ENCODE peak calls at places on chromosomes 11 and 22, in nine cellular contexts. One of them, this sample, is unnamed.
A peak's percentile ranks its signal among the peaks of the same experiment; 100 is the strongest.

GRCh38 chr22:33971561-33971961 is 51.3 kb upstream of the LARGE1 start:
- DNase-seq in brain microvascular endothelial cell: no peak
- DNase-seq in cardiac fibroblast: peak; percentile 1
- DNase-seq in tibial artery: no peak
- DNase-seq in NCI-H1092 treated with DMSO at 0.1 percent for 48 hours: no peak
- DNase-seq in left lobe of liver: no peak
- DNase-seq in stimulated activated CD8-positive, alpha-beta memory T cell treated with anti-CD3 and anti-CD28 coated beads, Interleukin-15, amount 100 ng/mL, for 1 hour: no peak
- DNase-seq in progenitor cell of endocrine pancreas: no peak
- DNase-seq in tibial nerve: peak; percentile 47
- DNase-seq in this sample: no peak

GRCh38 chr11:9808943-9809342 is 145.1 kb downstream of the SWAP70 start:
- DNase-seq in stimulated activated CD8-positive, alpha-beta memory T cell treated with anti-CD3 and anti-CD28 coated beads, Interleukin-15, amount 100 ng/mL, for 1 hour: no peak
- DNase-seq in left lobe of liver: no peak
- DNase-seq in NCI-H1092 treated with DMSO at 0.1 percent for 48 hours: no peak
- DNase-seq in progenitor cell of endocrine pancreas: no peak
- DNase-seq in brain microvascular endothelial cell: peak; percentile 65
- DNase-seq in cardiac fibroblast: peak; percentile 38
- DNase-seq in tibial artery: no peak
- DNase-seq in tibial nerve: no peak
- DNase-seq in this sample: no peak

GRCh38 chr11:117627259-117627658 is 169.8 kb downstream of the DSCAML1 start:
- DNase-seq in stimulated activated CD8-positive, alpha-beta memory T cell treated with anti-CD3 and anti-CD28 coated beads, Interleukin-15, amount 100 ng/mL, for 1 hour: no peak
- DNase-seq in tibial artery: no peak
- DNase-seq in progenitor cell of endocrine pancreas: no peak
- DNase-seq in left lobe of liver: no peak
- DNase-seq in NCI-H1092 treated with DMSO at 0.1 percent for 48 hours: no peak
- DNase-seq in tibial nerve: no peak
- DNase-seq in brain microvascular endothelial cell: no peak
- DNase-seq in cardiac fibroblast: no peak
- DNase-seq in this sample: no peak

GRCh38 chr11:8807544-8808225 is 103.3 kb upstream of the AKIP1 start:
- DNase-seq in progenitor cell of endocrine pancreas: no peak
- DNase-seq in left lobe of liver: no peak
- DNase-seq in tibial artery: peak; percentile 61
- DNase-seq in cardiac fibroblast: peak; percentile 86
- DNase-seq in tibial nerve: no peak
- DNase-seq in brain microvascular endothelial cell: no peak
- DNase-seq in NCI-H1092 treated with DMSO at 0.1 percent for 48 hours: no peak
- DNase-seq in stimulated activated CD8-positive, alpha-beta memory T cell treated with anti-CD3 and anti-CD28 coated beads, Interleukin-15, amount 100 ng/mL, for 1 hour: no peak
- DNase-seq in this sample: no peak

GRCh38 chr11:110069158-110069737 is 23.9 kb upstream of the ZC3H12C start:
- DNase-seq in cardiac fibroblast: peak; percentile 89
- DNase-seq in stimulated activated CD8-positive, alpha-beta memory T cell treated with anti-CD3 and anti-CD28 coated beads, Interleukin-15, amount 100 ng/mL, for 1 hour: no peak
- DNase-seq in brain microvascular endothelial cell: peak; percentile 81
- DNase-seq in NCI-H1092 treated with DMSO at 0.1 percent for 48 hours: peak; percentile 8
- DNase-seq in tibial nerve: no peak
- DNase-seq in tibial artery: peak; percentile 53
- DNase-seq in progenitor cell of endocrine pancreas: no peak
- DNase-seq in left lobe of liver: peak; percentile 53
- DNase-seq in this sample: no peak

GRCh38 chr11:124725719-124726105 is 14.0 kb upstream of the NRGN start:
- DNase-seq in cardiac fibroblast: peak; percentile 71
- DNase-seq in left lobe of liver: no peak
- DNase-seq in brain microvascular endothelial cell: peak; percentile 35
- DNase-seq in tibial nerve: no peak
- DNase-seq in stimulated activated CD8-positive, alpha-beta memory T cell treated with anti-CD3 and anti-CD28 coated beads, Interleukin-15, amount 100 ng/mL, for 1 hour: no peak
- DNase-seq in NCI-H1092 treated with DMSO at 0.1 percent for 48 hours: no peak
- DNase-seq in tibial artery: no peak
- DNase-seq in progenitor cell of endocrine pancreas: no peak
- DNase-seq in this sample: no peak

GRCh38 chr11:106101797-106102196 is 24.3 kb downstream of the AASDHPPT start:
- DNase-seq in tibial artery: no peak
- DNase-seq in cardiac fibroblast: peak; percentile 12
- DNase-seq in left lobe of liver: no peak
- DNase-seq in brain microvascular endothelial cell: peak; percentile 10
- DNase-seq in NCI-H1092 treated with DMSO at 0.1 percent for 48 hours: no peak
- DNase-seq in stimulated activated CD8-positive, alpha-beta memory T cell treated with anti-CD3 and anti-CD28 coated beads, Interleukin-15, amount 100 ng/mL, for 1 hour: no peak
- DNase-seq in tibial nerve: no peak
- DNase-seq in progenitor cell of endocrine pancreas: no peak
- DNase-seq in this sample: no peak

GRCh38 chr11:29159552-29160465 is 857.0 kb downstream of the KCNA4 start:
- DNase-seq in left lobe of liver: no peak
- DNase-seq in NCI-H1092 treated with DMSO at 0.1 percent for 48 hours: peak; percentile 4
- DNase-seq in cardiac fibroblast: peak; percentile 82
- DNase-seq in tibial nerve: no peak
- DNase-seq in brain microvascular endothelial cell: peak; percentile 86
- DNase-seq in tibial artery: no peak
- DNase-seq in stimulated activated CD8-positive, alpha-beta memory T cell treated with anti-CD3 and anti-CD28 coated beads, Interleukin-15, amount 100 ng/mL, for 1 hour: no peak
- DNase-seq in progenitor cell of endocrine pancreas: peak; percentile 30
- DNase-seq in this sample: peak; percentile 43

GRCh38 chr11:46380340-46381045 is 976 bp upstream of the MDK start:
- DNase-seq in stimulated activated CD8-positive, alpha-beta memory T cell treated with anti-CD3 and anti-CD28 coated beads, Interleukin-15, amount 100 ng/mL, for 1 hour: no peak
- DNase-seq in NCI-H1092 treated with DMSO at 0.1 percent for 48 hours: peak; percentile 48
- DNase-seq in progenitor cell of endocrine pancreas: peak; percentile 80
- DNase-seq in brain microvascular endothelial cell: no peak
- DNase-seq in left lobe of liver: peak; percentile 70
- DNase-seq in tibial artery: peak; percentile 60
- DNase-seq in tibial nerve: peak; percentile 43
- DNase-seq in cardiac fibroblast: peak; percentile 49
- DNase-seq in this sample: no peak

GRCh38 chr11:19164230-19164855 is 37.4 kb downstream of the CSRP3 start:
- DNase-seq in stimulated activated CD8-positive, alpha-beta memory T cell treated with anti-CD3 and anti-CD28 coated beads, Interleukin-15, amount 100 ng/mL, for 1 hour: no peak
- DNase-seq in tibial nerve: no peak
- DNase-seq in tibial artery: no peak
- DNase-seq in NCI-H1092 treated with DMSO at 0.1 percent for 48 hours: peak; percentile 88
- DNase-seq in brain microvascular endothelial cell: no peak
- DNase-seq in progenitor cell of endocrine pancreas: no peak
- DNase-seq in left lobe of liver: no peak
- DNase-seq in cardiac fibroblast: no peak
- DNase-seq in this sample: no peak

GRCh38 chr11:76903325-76903724 is 42.6 kb downstream of the ACER3 start:
- DNase-seq in tibial nerve: no peak
- DNase-seq in cardiac fibroblast: no peak
- DNase-seq in brain microvascular endothelial cell: no peak
- DNase-seq in progenitor cell of endocrine pancreas: no peak
- DNase-seq in stimulated activated CD8-positive, alpha-beta memory T cell treated with anti-CD3 and anti-CD28 coated beads, Interleukin-15, amount 100 ng/mL, for 1 hour: no peak
- DNase-seq in left lobe of liver: no peak
- DNase-seq in NCI-H1092 treated with DMSO at 0.1 percent for 48 hours: no peak
- DNase-seq in tibial artery: no peak
- DNase-seq in this sample: no peak

GRCh38 chr11:117384045-117384444 is 56.4 kb downstream of the CEP164 start:
- DNase-seq in tibial artery: no peak
- DNase-seq in progenitor cell of endocrine pancreas: no peak
- DNase-seq in brain microvascular endothelial cell: peak; percentile 79
- DNase-seq in cardiac fibroblast: peak; percentile 46
- DNase-seq in stimulated activated CD8-positive, alpha-beta memory T cell treated with anti-CD3 and anti-CD28 coated beads, Interleukin-15, amount 100 ng/mL, for 1 hour: no peak
- DNase-seq in NCI-H1092 treated with DMSO at 0.1 percent for 48 hours: no peak
- DNase-seq in tibial nerve: no peak
- DNase-seq in left lobe of liver: no peak
- DNase-seq in this sample: no peak

GRCh38 chr22:31148516-31148915 is 8.2 kb upstream of the PLA2G3 start:
- DNase-seq in progenitor cell of endocrine pancreas: no peak
- DNase-seq in tibial artery: peak; percentile 41
- DNase-seq in tibial nerve: no peak
- DNase-seq in NCI-H1092 treated with DMSO at 0.1 percent for 48 hours: no peak
- DNase-seq in left lobe of liver: no peak
- DNase-seq in brain microvascular endothelial cell: no peak
- DNase-seq in cardiac fibroblast: peak; percentile 72
- DNase-seq in stimulated activated CD8-positive, alpha-beta memory T cell treated with anti-CD3 and anti-CD28 coated beads, Interleukin-15, amount 100 ng/mL, for 1 hour: no peak
- DNase-seq in this sample: no peak

GRCh38 chr11:1934326-1935155 is 12.6 kb upstream of the MRPL23 start:
- DNase-seq in stimulated activated CD8-positive, alpha-beta memory T cell treated with anti-CD3 and anti-CD28 coated beads, Interleukin-15, amount 100 ng/mL, for 1 hour: no peak
- DNase-seq in tibial artery: no peak
- DNase-seq in brain microvascular endothelial cell: no peak
- DNase-seq in cardiac fibroblast: no peak
- DNase-seq in progenitor cell of endocrine pancreas: peak; percentile 6
- DNase-seq in NCI-H1092 treated with DMSO at 0.1 percent for 48 hours: no peak
- DNase-seq in tibial nerve: no peak
- DNase-seq in left lobe of liver: no peak
- DNase-seq in this sample: peak; percentile 38

GRCh38 chr11:123255909-123256308 is 60.9 kb upstream of the CLMP start:
- DNase-seq in tibial artery: no peak
- DNase-seq in tibial nerve: no peak
- DNase-seq in brain microvascular endothelial cell: no peak
- DNase-seq in NCI-H1092 treated with DMSO at 0.1 percent for 48 hours: no peak
- DNase-seq in cardiac fibroblast: peak; percentile 47
- DNase-seq in progenitor cell of endocrine pancreas: no peak
- DNase-seq in stimulated activated CD8-positive, alpha-beta memory T cell treated with anti-CD3 and anti-CD28 coated beads, Interleukin-15, amount 100 ng/mL, for 1 hour: no peak
- DNase-seq in left lobe of liver: no peak
- DNase-seq in this sample: no peak

GRCh38 chr11:122852071-122852831 is 14.0 kb downstream of the CRTAM start:
- DNase-seq in brain microvascular endothelial cell: peak; percentile 44
- DNase-seq in NCI-H1092 treated with DMSO at 0.1 percent for 48 hours: no peak
- DNase-seq in cardiac fibroblast: no peak
- DNase-seq in stimulated activated CD8-positive, alpha-beta memory T cell treated with anti-CD3 and anti-CD28 coated beads, Interleukin-15, amount 100 ng/mL, for 1 hour: no peak
- DNase-seq in left lobe of liver: no peak
- DNase-seq in tibial artery: no peak
- DNase-seq in tibial nerve: no peak
- DNase-seq in progenitor cell of endocrine pancreas: no peak
- DNase-seq in this sample: no peak

GRCh38 chr22:40026641-40027040 is 31.9 kb downstream of the FAM83F start:
- DNase-seq in progenitor cell of endocrine pancreas: no peak
- DNase-seq in brain microvascular endothelial cell: no peak
- DNase-seq in stimulated activated CD8-positive, alpha-beta memory T cell treated with anti-CD3 and anti-CD28 coated beads, Interleukin-15, amount 100 ng/mL, for 1 hour: no peak
- DNase-seq in tibial nerve: no peak
- DNase-seq in left lobe of liver: no peak
- DNase-seq in cardiac fibroblast: no peak
- DNase-seq in tibial artery: no peak
- DNase-seq in NCI-H1092 treated with DMSO at 0.1 percent for 48 hours: no peak
- DNase-seq in this sample: no peak

GRCh38 chr11:96279421-96280290 is 63.3 kb downstream of the MAML2 start:
- DNase-seq in tibial artery: no peak
- DNase-seq in brain microvascular endothelial cell: peak; percentile 60
- DNase-seq in progenitor cell of endocrine pancreas: no peak
- DNase-seq in stimulated activated CD8-positive, alpha-beta memory T cell treated with anti-CD3 and anti-CD28 coated beads, Interleukin-15, amount 100 ng/mL, for 1 hour: no peak
- DNase-seq in NCI-H1092 treated with DMSO at 0.1 percent for 48 hours: no peak
- DNase-seq in tibial nerve: no peak
- DNase-seq in cardiac fibroblast: peak; percentile 33
- DNase-seq in left lobe of liver: no peak
- DNase-seq in this sample: no peak

GRCh38 chr11:38460901-38461300 is 1862.9 kb upstream of the RAG2 start:
- DNase-seq in brain microvascular endothelial cell: peak; percentile 92
- DNase-seq in stimulated activated CD8-positive, alpha-beta memory T cell treated with anti-CD3 and anti-CD28 coated beads, Interleukin-15, amount 100 ng/mL, for 1 hour: no peak
- DNase-seq in tibial nerve: no peak
- DNase-seq in left lobe of liver: no peak
- DNase-seq in NCI-H1092 treated with DMSO at 0.1 percent for 48 hours: peak; percentile 1
- DNase-seq in progenitor cell of endocrine pancreas: no peak
- DNase-seq in cardiac fibroblast: peak; percentile 94
- DNase-seq in tibial artery: peak; percentile 19
- DNase-seq in this sample: peak; percentile 62

GRCh38 chr11:20112291-20113146 is 47.8 kb downstream of the DBX1 start:
- DNase-seq in cardiac fibroblast: peak; percentile 91
- DNase-seq in stimulated activated CD8-positive, alpha-beta memory T cell treated with anti-CD3 and anti-CD28 coated beads, Interleukin-15, amount 100 ng/mL, for 1 hour: no peak
- DNase-seq in tibial nerve: no peak
- DNase-seq in brain microvascular endothelial cell: peak; percentile 92
- DNase-seq in progenitor cell of endocrine pancreas: no peak
- DNase-seq in tibial artery: peak; percentile 86
- DNase-seq in NCI-H1092 treated with DMSO at 0.1 percent for 48 hours: peak; percentile 18
- DNase-seq in left lobe of liver: no peak
- DNase-seq in this sample: peak; percentile 86

GRCh38 chr11:120210651-120211521 is at the start of gene OAF:
- DNase-seq in cardiac fibroblast: peak; percentile 91
- DNase-seq in left lobe of liver: peak; percentile 95
- DNase-seq in stimulated activated CD8-positive, alpha-beta memory T cell treated with anti-CD3 and anti-CD28 coated beads, Interleukin-15, amount 100 ng/mL, for 1 hour: no peak
- DNase-seq in tibial nerve: peak; percentile 51
- DNase-seq in progenitor cell of endocrine pancreas: peak; percentile 61
- DNase-seq in NCI-H1092 treated with DMSO at 0.1 percent for 48 hours: peak; percentile 34
- DNase-seq in tibial artery: peak; percentile 65
- DNase-seq in brain microvascular endothelial cell: peak; percentile 73
- DNase-seq in this sample: peak; percentile 73

GRCh38 chr22:19147193-19147780 is 2.8 kb downstream of the GSC2 start:
- DNase-seq in stimulated activated CD8-positive, alpha-beta memory T cell treated with anti-CD3 and anti-CD28 coated beads, Interleukin-15, amount 100 ng/mL, for 1 hour: no peak
- DNase-seq in left lobe of liver: no peak
- DNase-seq in progenitor cell of endocrine pancreas: no peak
- DNase-seq in tibial nerve: no peak
- DNase-seq in tibial artery: no peak
- DNase-seq in brain microvascular endothelial cell: no peak
- DNase-seq in NCI-H1092 treated with DMSO at 0.1 percent for 48 hours: no peak
- DNase-seq in cardiac fibroblast: no peak
- DNase-seq in this sample: no peak

GRCh38 chr11:83982825-83983224 is 696.7 kb upstream of the CCDC90B start:
- DNase-seq in cardiac fibroblast: no peak
- DNase-seq in brain microvascular endothelial cell: no peak
- DNase-seq in progenitor cell of endocrine pancreas: no peak
- DNase-seq in left lobe of liver: no peak
- DNase-seq in tibial artery: no peak
- DNase-seq in NCI-H1092 treated with DMSO at 0.1 percent for 48 hours: no peak
- DNase-seq in tibial nerve: no peak
- DNase-seq in stimulated activated CD8-positive, alpha-beta memory T cell treated with anti-CD3 and anti-CD28 coated beads, Interleukin-15, amount 100 ng/mL, for 1 hour: no peak
- DNase-seq in this sample: no peak

GRCh38 chr11:2581931-2582435 is 117.8 kb downstream of the KCNQ1OT1 start:
- DNase-seq in progenitor cell of endocrine pancreas: peak; percentile 4
- DNase-seq in tibial artery: peak; percentile 9
- DNase-seq in stimulated activated CD8-positive, alpha-beta memory T cell treated with anti-CD3 and anti-CD28 coated beads, Interleukin-15, amount 100 ng/mL, for 1 hour: no peak
- DNase-seq in NCI-H1092 treated with DMSO at 0.1 percent for 48 hours: no peak
- DNase-seq in left lobe of liver: peak; percentile 35
- DNase-seq in brain microvascular endothelial cell: no peak
- DNase-seq in tibial nerve: peak; percentile 4
- DNase-seq in cardiac fibroblast: no peak
- DNase-seq in this sample: no peak

GRCh38 chr22:35269630-35270029 is 12.3 kb downstream of the HMGXB4 start:
- DNase-seq in NCI-H1092 treated with DMSO at 0.1 percent for 48 hours: no peak
- DNase-seq in progenitor cell of endocrine pancreas: no peak
- DNase-seq in brain microvascular endothelial cell: no peak
- DNase-seq in left lobe of liver: no peak
- DNase-seq in tibial nerve: no peak
- DNase-seq in tibial artery: no peak
- DNase-seq in cardiac fibroblast: no peak
- DNase-seq in stimulated activated CD8-positive, alpha-beta memory T cell treated with anti-CD3 and anti-CD28 coated beads, Interleukin-15, amount 100 ng/mL, for 1 hour: no peak
- DNase-seq in this sample: no peak

GRCh38 chr11:103676413-103676812 is 360.0 kb upstream of the DDI1 start:
- DNase-seq in brain microvascular endothelial cell: no peak
- DNase-seq in progenitor cell of endocrine pancreas: no peak
- DNase-seq in tibial nerve: no peak
- DNase-seq in cardiac fibroblast: peak; percentile 16
- DNase-seq in stimulated activated CD8-positive, alpha-beta memory T cell treated with anti-CD3 and anti-CD28 coated beads, Interleukin-15, amount 100 ng/mL, for 1 hour: no peak
- DNase-seq in NCI-H1092 treated with DMSO at 0.1 percent for 48 hours: no peak
- DNase-seq in tibial artery: no peak
- DNase-seq in left lobe of liver: no peak
- DNase-seq in this sample: no peak

GRCh38 chr11:8604078-8604723 is 10.2 kb upstream of the STK33 start:
- DNase-seq in tibial nerve: no peak
- DNase-seq in NCI-H1092 treated with DMSO at 0.1 percent for 48 hours: peak; percentile 15
- DNase-seq in progenitor cell of endocrine pancreas: peak; percentile 34
- DNase-seq in stimulated activated CD8-positive, alpha-beta memory T cell treated with anti-CD3 and anti-CD28 coated beads, Interleukin-15, amount 100 ng/mL, for 1 hour: no peak
- DNase-seq in left lobe of liver: no peak
- DNase-seq in tibial artery: peak; percentile 46
- DNase-seq in brain microvascular endothelial cell: peak; percentile 100
- DNase-seq in cardiac fibroblast: peak; percentile 100
- DNase-seq in this sample: no peak

GRCh38 chr22:41650821-41651220 is 29.7 kb downstream of the XRCC6 start:
- DNase-seq in tibial nerve: no peak
- DNase-seq in brain microvascular endothelial cell: no peak
- DNase-seq in left lobe of liver: no peak
- DNase-seq in cardiac fibroblast: no peak
- DNase-seq in stimulated activated CD8-positive, alpha-beta memory T cell treated with anti-CD3 and anti-CD28 coated beads, Interleukin-15, amount 100 ng/mL, for 1 hour: no peak
- DNase-seq in NCI-H1092 treated with DMSO at 0.1 percent for 48 hours: no peak
- DNase-seq in tibial artery: no peak
- DNase-seq in progenitor cell of endocrine pancreas: no peak
- DNase-seq in this sample: no peak

GRCh38 chr11:101478587-101479375 is 105.0 kb downstream of the TRPC6 start:
- DNase-seq in tibial nerve: no peak
- DNase-seq in cardiac fibroblast: no peak
- DNase-seq in brain microvascular endothelial cell: no peak
- DNase-seq in left lobe of liver: no peak
- DNase-seq in tibial artery: no peak
- DNase-seq in progenitor cell of endocrine pancreas: no peak
- DNase-seq in NCI-H1092 treated with DMSO at 0.1 percent for 48 hours: no peak
- DNase-seq in stimulated activated CD8-positive, alpha-beta memory T cell treated with anti-CD3 and anti-CD28 coated beads, Interleukin-15, amount 100 ng/mL, for 1 hour: no peak
- DNase-seq in this sample: peak; percentile 42

GRCh38 chr11:83284501-83285051 is 1.6 kb downstream of the CCDC90B start:
- DNase-seq in cardiac fibroblast: no peak
- DNase-seq in stimulated activated CD8-positive, alpha-beta memory T cell treated with anti-CD3 and anti-CD28 coated beads, Interleukin-15, amount 100 ng/mL, for 1 hour: no peak
- DNase-seq in brain microvascular endothelial cell: no peak
- DNase-seq in tibial artery: no peak
- DNase-seq in NCI-H1092 treated with DMSO at 0.1 percent for 48 hours: no peak
- DNase-seq in progenitor cell of endocrine pancreas: no peak
- DNase-seq in left lobe of liver: no peak
- DNase-seq in tibial nerve: no peak
- DNase-seq in this sample: no peak

This sample was measured in ureter.